ENCODE peak calls at places on chromosomes 13 and 19, in six cellular contexts. One of them, this sample, is unnamed.

GRCh38 chr19:18895038-18895827 is 725 bp downstream of the CERS1 start:
- DNase-seq in neuronal stem cell: peak
- DNase-seq in H1: no peak
- DNase-seq in IMR-90: no peak
- DNase-seq in trophoblast cell: peak
- DNase-seq in mesenchymal stem cell: peak
- DNase-seq in this sample: peak

GRCh38 chr13:90118467-90119071 is 1228.9 kb upstream of the MIR17HG start:
- DNase-seq in H1: no peak
- DNase-seq in mesenchymal stem cell: no peak
- DNase-seq in trophoblast cell: no peak
- DNase-seq in neuronal stem cell: no peak
- DNase-seq in IMR-90: no peak
- DNase-seq in this sample: no peak

GRCh38 chr19:8641908-8642547 is 11.6 kb downstream of the NFILZ start:
- DNase-seq in neuronal stem cell: no peak
- DNase-seq in trophoblast cell: peak
- DNase-seq in H1: no peak
- DNase-seq in mesenchymal stem cell: peak
- DNase-seq in IMR-90: peak
- DNase-seq in this sample: no peak

GRCh38 chr19:16367269-16367683 is 42.6 kb downstream of the KLF2 start:
- DNase-seq in H1: no peak
- DNase-seq in neuronal stem cell: no peak
- DNase-seq in IMR-90: no peak
- DNase-seq in trophoblast cell: no peak
- DNase-seq in mesenchymal stem cell: no peak
- DNase-seq in this sample: no peak

GRCh38 chr19:56084835-56085536 is 36.1 kb downstream of the ZNF787 start:
- DNase-seq in IMR-90: no peak
- DNase-seq in mesenchymal stem cell: no peak
- DNase-seq in H1: no peak
- DNase-seq in trophoblast cell: no peak
- DNase-seq in neuronal stem cell: no peak
- DNase-seq in this sample: no peak

GRCh38 chr13:111589321-111589720 is 268.9 kb downstream of the TEX29 start:
- DNase-seq in IMR-90: no peak
- DNase-seq in mesenchymal stem cell: no peak
- DNase-seq in trophoblast cell: no peak
- DNase-seq in neuronal stem cell: no peak
- DNase-seq in H1: no peak
- DNase-seq in this sample: peak

GRCh38 chr13:99984134-99984462 is 2.5 kb downstream of the ZIC2 start:
- DNase-seq in IMR-90: no peak
- DNase-seq in mesenchymal stem cell: no peak
- DNase-seq in H1: no peak
- DNase-seq in neuronal stem cell: no peak
- DNase-seq in trophoblast cell: no peak
- DNase-seq in this sample: no peak

GRCh38 chr19:3538965-3539742 is at the start of gene TEKTIP1:
- DNase-seq in IMR-90: no peak
- DNase-seq in neuronal stem cell: no peak
- DNase-seq in trophoblast cell: peak
- DNase-seq in H1: no peak
- DNase-seq in mesenchymal stem cell: peak
- DNase-seq in this sample: peak

GRCh38 chr13:111035861-111036260 is 79.2 kb upstream of the ARHGEF7 start:
- DNase-seq in neuronal stem cell: no peak
- DNase-seq in trophoblast cell: peak
- DNase-seq in IMR-90: no peak
- DNase-seq in mesenchymal stem cell: no peak
- DNase-seq in H1: no peak
- DNase-seq in this sample: no peak

GRCh38 chr13:59463023-59463422 is 700.7 kb downstream of the DIAPH3 start:
- DNase-seq in trophoblast cell: no peak
- DNase-seq in neuronal stem cell: no peak
- DNase-seq in mesenchymal stem cell: no peak
- DNase-seq in H1: no peak
- DNase-seq in IMR-90: no peak
- DNase-seq in this sample: no peak

GRCh38 chr19:35756373-35757230 is at the start of gene HSPB6:
- DNase-seq in mesenchymal stem cell: peak
- DNase-seq in H1: no peak
- DNase-seq in neuronal stem cell: no peak
- DNase-seq in trophoblast cell: no peak
- DNase-seq in IMR-90: peak
- DNase-seq in this sample: peak

GRCh38 chr13:20439261-20439660 is 86.4 kb downstream of the CRYL1 start:
- DNase-seq in IMR-90: no peak
- DNase-seq in mesenchymal stem cell: no peak
- DNase-seq in trophoblast cell: no peak
- DNase-seq in H1: no peak
- DNase-seq in neuronal stem cell: no peak
- DNase-seq in this sample: no peak

GRCh38 chr13:94054159-94054558 is 425.3 kb downstream of the DCT start:
- DNase-seq in H1: no peak
- DNase-seq in trophoblast cell: no peak
- DNase-seq in IMR-90: no peak
- DNase-seq in mesenchymal stem cell: no peak
- DNase-seq in neuronal stem cell: no peak
- DNase-seq in this sample: no peak

GRCh38 chr19:11964496-11964857 is 363 bp upstream of the ZNF763 start:
- DNase-seq in mesenchymal stem cell: no peak
- DNase-seq in neuronal stem cell: no peak
- DNase-seq in trophoblast cell: no peak
- DNase-seq in H1: no peak
- DNase-seq in IMR-90: no peak
- DNase-seq in this sample: no peak

GRCh38 chr19:13428352-13428751 is 77.9 kb downstream of the CACNA1A start:
- DNase-seq in mesenchymal stem cell: no peak
- DNase-seq in trophoblast cell: peak
- DNase-seq in H1: no peak
- DNase-seq in IMR-90: peak
- DNase-seq in neuronal stem cell: no peak
- DNase-seq in this sample: peak

GRCh38 chr19:48244289-48244688 is 11.4 kb downstream of the CARD8 start:
- DNase-seq in mesenchymal stem cell: no peak
- DNase-seq in IMR-90: no peak
- DNase-seq in neuronal stem cell: no peak
- DNase-seq in trophoblast cell: no peak
- DNase-seq in H1: no peak
- DNase-seq in this sample: no peak

GRCh38 chr13:20400774-20401173 is 124.9 kb downstream of the CRYL1 start:
- DNase-seq in mesenchymal stem cell: peak
- DNase-seq in H1: no peak
- DNase-seq in IMR-90: peak
- DNase-seq in trophoblast cell: peak
- DNase-seq in neuronal stem cell: no peak
- DNase-seq in this sample: no peak

GRCh38 chr13:80035096-80035495 is 305.8 kb downstream of the SPRY2 start:
- DNase-seq in trophoblast cell: no peak
- DNase-seq in neuronal stem cell: no peak
- DNase-seq in H1: no peak
- DNase-seq in mesenchymal stem cell: no peak
- DNase-seq in IMR-90: no peak
- DNase-seq in this sample: no peak

GRCh38 chr13:58953638-58954037 is 1210.1 kb downstream of the DIAPH3 start:
- DNase-seq in neuronal stem cell: no peak
- DNase-seq in trophoblast cell: no peak
- DNase-seq in H1: no peak
- DNase-seq in mesenchymal stem cell: no peak
- DNase-seq in IMR-90: no peak
- DNase-seq in this sample: no peak

GRCh38 chr13:36884235-36884634 is 35.8 kb downstream of the SMAD9 start:
- DNase-seq in trophoblast cell: no peak
- DNase-seq in IMR-90: no peak
- DNase-seq in neuronal stem cell: no peak
- DNase-seq in H1: no peak
- DNase-seq in mesenchymal stem cell: no peak
- DNase-seq in this sample: no peak

GRCh38 chr13:23696610-23697009 is 126.4 kb downstream of the TNFRSF19 start:
- DNase-seq in trophoblast cell: no peak
- DNase-seq in H1: no peak
- DNase-seq in neuronal stem cell: no peak
- DNase-seq in mesenchymal stem cell: no peak
- DNase-seq in IMR-90: peak
- DNase-seq in this sample: no peak

GRCh38 chr19:16673226-16673625 is 12.3 kb downstream of the TMEM38A start:
- DNase-seq in trophoblast cell: no peak
- DNase-seq in H1: no peak
- DNase-seq in neuronal stem cell: no peak
- DNase-seq in IMR-90: no peak
- DNase-seq in mesenchymal stem cell: no peak
- DNase-seq in this sample: no peak

GRCh38 chr19:28988066-28988465 is 224.9 kb downstream of the UQCRFS1 start:
- DNase-seq in IMR-90: no peak
- DNase-seq in mesenchymal stem cell: no peak
- DNase-seq in H1: no peak
- DNase-seq in neuronal stem cell: no peak
- DNase-seq in trophoblast cell: no peak
- DNase-seq in this sample: no peak

GRCh38 chr19:17872251-17873001 is 681 bp downstream of the SLC5A5 start:
- DNase-seq in neuronal stem cell: no peak
- DNase-seq in mesenchymal stem cell: no peak
- DNase-seq in IMR-90: no peak
- DNase-seq in trophoblast cell: no peak
- DNase-seq in H1: no peak
- DNase-seq in this sample: no peak
- H2AFZ ChIP-seq in neuronal stem cell: no peak
- H2AFZ ChIP-seq in mesenchymal stem cell: no peak
- H2AFZ ChIP-seq in IMR-90: peak
- H2AFZ ChIP-seq in trophoblast cell: no peak
- H2AFZ ChIP-seq in H1: no peak
- H2AFZ ChIP-seq in this sample: no peak

GRCh38 chr13:51147732-51148131 is 36.7 kb upstream of the C13orf42 start:
- DNase-seq in H1: no peak
- DNase-seq in IMR-90: no peak
- DNase-seq in mesenchymal stem cell: no peak
- DNase-seq in neuronal stem cell: no peak
- DNase-seq in trophoblast cell: no peak
- DNase-seq in this sample: no peak

GRCh38 chr13:51148223-51148951 is 37.3 kb upstream of the C13orf42 start:
- DNase-seq in trophoblast cell: no peak
- DNase-seq in neuronal stem cell: peak
- DNase-seq in mesenchymal stem cell: no peak
- DNase-seq in H1: peak
- DNase-seq in IMR-90: no peak
- DNase-seq in this sample: peak

GRCh38 chr13:51151463-51151862 is 40.4 kb upstream of the C13orf42 start:
- DNase-seq in IMR-90: no peak
- DNase-seq in H1: no peak
- DNase-seq in trophoblast cell: peak
- DNase-seq in mesenchymal stem cell: no peak
- DNase-seq in neuronal stem cell: no peak
- DNase-seq in this sample: no peak

GRCh38 chr13:51148952-51149573 is 38.0 kb upstream of the C13orf42 start:
- DNase-seq in mesenchymal stem cell: peak
- DNase-seq in trophoblast cell: peak
- DNase-seq in neuronal stem cell: peak
- DNase-seq in H1: peak
- DNase-seq in IMR-90: peak
- DNase-seq in this sample: peak

DNA sequence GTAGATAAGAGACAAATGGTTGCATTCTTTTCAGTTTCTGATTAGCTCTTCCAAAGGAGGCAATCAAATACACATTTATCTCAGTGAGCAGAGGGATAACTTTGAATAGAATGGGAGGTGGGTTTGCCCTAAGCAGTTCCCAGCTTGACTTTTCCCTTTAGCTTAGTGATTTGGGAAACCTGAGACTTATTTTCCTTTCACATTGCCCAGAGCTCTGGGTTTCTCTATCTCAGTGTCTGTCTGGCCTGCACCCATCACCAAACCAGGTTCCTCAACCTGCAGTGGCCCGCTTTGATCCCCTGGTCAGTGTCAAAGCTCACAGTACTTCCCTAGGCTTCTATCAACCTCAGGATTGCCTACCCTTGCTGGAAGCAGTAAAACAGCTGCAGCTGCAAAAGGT is 35.6 kb upstream of the C13orf42 start:
- DNase-seq in mesenchymal stem cell: no peak
- DNase-seq in neuronal stem cell: no peak
- DNase-seq in IMR-90: no peak
- DNase-seq in H1: no peak
- DNase-seq in trophoblast cell: no peak
- DNase-seq in this sample: no peak
- H2BK120ac ChIP-seq in mesenchymal stem cell: no peak
- H2BK120ac ChIP-seq in neuronal stem cell: no peak
- H2BK120ac ChIP-seq in IMR-90: no peak
- H2BK120ac ChIP-seq in H1: peak
- H2BK120ac ChIP-seq in trophoblast cell: no peak
- H2BK120ac ChIP-seq in this sample: no peak

GRCh38 chr13:113366031-113366588 is 2.2 kb upstream of the GRTP1 start:
- DNase-seq in IMR-90: peak
- DNase-seq in neuronal stem cell: no peak
- DNase-seq in H1: no peak
- DNase-seq in mesenchymal stem cell: no peak
- DNase-seq in trophoblast cell: no peak
- DNase-seq in this sample: no peak

GRCh38 chr13:113365551-113365971 is 1.6 kb upstream of the GRTP1 start:
- DNase-seq in H1: no peak
- DNase-seq in neuronal stem cell: no peak
- DNase-seq in mesenchymal stem cell: no peak
- DNase-seq in IMR-90: no peak
- DNase-seq in trophoblast cell: no peak
- DNase-seq in this sample: no peak

GRCh38 chr13:113364371-113364932 is 522 bp upstream of the GRTP1 start:
- DNase-seq in trophoblast cell: no peak
- DNase-seq in neuronal stem cell: peak
- DNase-seq in IMR-90: no peak
- DNase-seq in mesenchymal stem cell: no peak
- DNase-seq in H1: no peak
- DNase-seq in this sample: no peak

GRCh38 chr13:113367020-113367560 is 3.2 kb upstream of the GRTP1 start:
- DNase-seq in IMR-90: no peak
- DNase-seq in H1: no peak
- DNase-seq in neuronal stem cell: no peak
- DNase-seq in trophoblast cell: no peak
- DNase-seq in mesenchymal stem cell: no peak
- DNase-seq in this sample: no peak

DNA sequence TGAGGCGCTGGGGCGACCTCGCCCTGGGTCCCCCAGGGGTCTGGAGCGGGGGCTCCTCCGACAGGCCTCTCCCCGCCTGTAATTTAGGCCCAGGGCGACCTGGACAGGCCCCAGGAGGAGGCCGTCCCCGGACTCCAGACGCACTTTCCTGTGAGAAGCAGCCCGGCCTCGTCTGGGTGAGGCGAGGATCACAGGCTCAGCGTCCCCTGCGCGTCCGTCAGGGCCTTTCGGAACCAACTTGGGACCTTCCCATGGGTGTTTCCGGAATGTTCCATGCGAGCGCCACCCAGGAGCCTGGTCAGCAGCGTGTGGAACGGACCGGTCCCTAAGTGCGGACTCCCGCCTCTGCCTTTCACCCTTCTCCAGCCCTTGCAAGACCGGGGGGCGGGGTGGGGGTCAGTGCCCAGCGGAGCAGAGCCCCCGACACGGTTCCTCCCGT is 1.0 kb upstream of the GRTP1 start:
- DNase-seq in trophoblast cell: no peak
- DNase-seq in neuronal stem cell: no peak
- DNase-seq in mesenchymal stem cell: no peak
- DNase-seq in H1: no peak
- DNase-seq in IMR-90: no peak
- DNase-seq in this sample: no peak
- H3K27ac ChIP-seq in trophoblast cell: no peak
- H3K27ac ChIP-seq in neuronal stem cell: no peak
- H3K27ac ChIP-seq in mesenchymal stem cell: no peak
- H3K27ac ChIP-seq in H1: no peak
- H3K27ac ChIP-seq in IMR-90: no peak
- H3K27ac ChIP-seq in this sample: no peak

GRCh38 chr19:46631481-46631880 is 4.5 kb downstream of the GNG8 start:
- DNase-seq in IMR-90: peak
- DNase-seq in mesenchymal stem cell: peak
- DNase-seq in trophoblast cell: no peak
- DNase-seq in neuronal stem cell: no peak
- DNase-seq in H1: no peak
- DNase-seq in this sample: no peak
- H2AFZ ChIP-seq in IMR-90: peak
- H2AFZ ChIP-seq in mesenchymal stem cell: no peak
- H2AFZ ChIP-seq in trophoblast cell: no peak
- H2AFZ ChIP-seq in neuronal stem cell: peak
- H2AFZ ChIP-seq in H1: no peak
- H2AFZ ChIP-seq in this sample: no peak